ENCODE peak calls at places on chromosomes 7 and 10, in six cellular contexts. Q is ovary, T is kidney tubule cell, C is pancreas, R is H9, Z is AG09309. D is an unnamed sample.

GRCh38 chr10:110151467-110151866 is 55.9 kb upstream of the MXI1 start:
- DNase-seq in R (no peak), C (peak; percentile 93), T (peak; percentile 75), Z (no peak), Q (no peak), D (no peak)

GRCh38 chr10:114297136-114297705 is 58.2 kb downstream of the VWA2 start:
- DNase-seq in Z (no peak), C (no peak), Q (no peak), T (no peak), R (no peak), D (no peak)

GRCh38 chr10:101011517-101012423 is 12.2 kb downstream of the LZTS2 start:
- DNase-seq in R (peak; percentile 67), T (no peak), C (peak; percentile 53), Z (no peak), Q (no peak), D (no peak)

GRCh38 chr7:75718390-75719031 is 20.2 kb downstream of the HIP1 start:
- DNase-seq in C (no peak), Q (no peak), T (no peak), Z (no peak), R (no peak), D (no peak)

GRCh38 chr10:987635-987905 is 664 bp upstream of the GTPBP4 start:
- DNase-seq in Q (no peak), R (peak; percentile 28), Z (no peak), C (no peak), T (no peak), D (no peak)

GRCh38 chr7:15199482-15199881 is 296.9 kb upstream of the DGKB start:
- DNase-seq in C (no peak), Q (no peak), Z (no peak), R (no peak), T (peak; percentile 4), D (peak; percentile 5)

GRCh38 chr7:151624246-151624928 is 104.7 kb upstream of the RHEB start:
- DNase-seq in R (no peak), C (no peak), Q (no peak), Z (no peak), T (no peak), D (no peak)

GRCh38 chr7:92674379-92674778 is 84.2 kb upstream of the FAM133B start:
- DNase-seq in R (no peak), Z (no peak), T (no peak), Q (no peak), C (no peak), D (no peak)

GRCh38 chr10:21715531-21716195 is 181.6 kb downstream of the MLLT10 start:
- DNase-seq in R (no peak), Q (no peak), C (no peak), Z (no peak), T (peak; percentile 66), D (no peak)

GRCh38 chr10:132983250-132984007 is 41.1 kb upstream of the CFAP46 start:
- DNase-seq in R (no peak), Q (no peak), C (no peak), T (no peak), Z (no peak), D (no peak)

GRCh38 chr10:65556006-65556405 is 1369.8 kb upstream of the LRRTM3 start:
- DNase-seq in Q (no peak), Z (no peak), T (no peak), R (no peak), C (no peak), D (no peak)

GRCh38 chr10:119247550-119247894 is 40.2 kb downstream of the GRK5 start:
- DNase-seq in Z (no peak), Q (no peak), C (no peak), T (no peak), R (no peak), D (no peak)

D was measured in astrocyte of the cerebellum.